ENCODE peak calls at places on chromosomes 7 and 10, in eight cellular contexts. N is endothelial cell, Z is AG09319, X is pancreas, G is testis, E is HFFc6, K is AG04450, R is GM13977. C is an unnamed sample.

GRCh38 chr10:129993621-129994020 is 29.5 kb upstream of the EBF3 start:
- DNase-seq in E (peak; percentile 89), Z (no peak), N (no peak), X (no peak), K (no peak), R (no peak), G (no peak), C (no peak)

GRCh38 chr10:28794986-28795385 is 117.7 kb downstream of the BAMBI start:
- DNase-seq in R (no peak), E (no peak), G (no peak), Z (no peak), K (no peak), X (no peak), N (no peak), C (no peak)

GRCh38 chr7:92135100-92135429 is 788 bp upstream of the CYP51A1 start:
- DNase-seq in Z (no peak), G (peak; percentile 38), X (no peak), N (peak; percentile 7), R (peak; percentile 32), K (no peak), E (no peak), C (peak; percentile 20)

GRCh38 chr10:98039690-98040381 is 9.4 kb upstream of the CRTAC1 start:
- DNase-seq in X (no peak), E (no peak), Z (no peak), K (no peak), N (no peak), R (no peak), G (no peak), C (no peak)

GRCh38 chr7:98556288-98556687 is 60.8 kb upstream of the NPTX2 start:
- DNase-seq in N (no peak), G (no peak), K (no peak), X (no peak), E (no peak), R (no peak), Z (no peak), C (no peak)

GRCh38 chr7:1990001-1990670 is 242.6 kb downstream of the MAD1L1 start:
- DNase-seq in R (no peak), Z (no peak), X (no peak), K (no peak), E (no peak), N (no peak), G (peak; percentile 71), C (no peak)

GRCh38 chr7:32204361-32205018 is 134.3 kb upstream of the PDE1C start:
- DNase-seq in Z (no peak), N (peak; percentile 69), K (peak; percentile 41), E (peak; percentile 65), R (peak; percentile 29), G (peak; percentile 80), X (peak; percentile 62), C (peak; percentile 23)

GRCh38 chr10:81730901-81731300 is 144.1 kb upstream of the NRG3 start:
- DNase-seq in N (no peak), G (no peak), K (no peak), Z (no peak), R (no peak), E (no peak), X (no peak), C (no peak)

GRCh38 chr7:131346885-131347592 is 19.4 kb downstream of the MKLN1 start:
- DNase-seq in G (no peak), X (no peak), E (no peak), N (no peak), R (no peak), K (no peak), Z (no peak), C (no peak)

GRCh38 chr10:8138471-8138870 is 84.0 kb downstream of the GATA3 start:
- DNase-seq in Z (no peak), K (no peak), X (no peak), R (no peak), N (no peak), E (peak; percentile 10), G (no peak), C (no peak)

GRCh38 chr10:75405201-75406143 is 3.9 kb upstream of the ZNF503 start:
- DNase-seq in R (no peak), E (no peak), N (peak; percentile 44), Z (no peak), G (no peak), K (no peak), X (peak; percentile 83), C (no peak)

GRCh38 chr7:75905785-75906604 is 9.0 kb upstream of the POR start:
- DNase-seq in E (peak; percentile 63), Z (peak; percentile 54), G (peak; percentile 51), R (no peak), N (peak; percentile 10), K (no peak), X (no peak), C (no peak)

GRCh38 chr7:112023282-112023681 is 182.9 kb downstream of the DOCK4 start:
- DNase-seq in X (no peak), G (no peak), N (no peak), K (no peak), E (no peak), R (no peak), Z (no peak), C (no peak)

GRCh38 chr10:3139135-3139910 is 33.3 kb downstream of the PITRM1 start:
- DNase-seq in K (no peak), E (no peak), Z (no peak), R (no peak), N (no peak), X (no peak), G (no peak), C (no peak)

GRCh38 chr7:17965600-17965999 is 25.3 kb upstream of the SNX13 start:
- DNase-seq in Z (no peak), E (peak; percentile 70), K (no peak), G (no peak), X (no peak), N (no peak), R (no peak), C (no peak)

GRCh38 chr10:77673515-77674140 is 36.0 kb upstream of the KCNMA1 start:
- DNase-seq in K (no peak), X (no peak), R (no peak), N (no peak), G (no peak), E (no peak), Z (no peak), C (no peak)

GRCh38 chr10:17454181-17454800 is at the start of gene ST8SIA6:
- DNase-seq in X (peak; percentile 84), N (peak; percentile 52), G (peak; percentile 34), E (peak; percentile 24), R (peak; percentile 84), K (no peak), Z (no peak), C (peak; percentile 58)

GRCh38 chr10:69506487-69506833 is 55.2 kb downstream of the TSPAN15 start:
- DNase-seq in E (no peak), G (peak; percentile 4), X (no peak), Z (no peak), R (no peak), N (no peak), K (no peak), C (no peak)

GRCh38 chr10:69512901-69513300 is 60.3 kb downstream of the NEUROG3 start:
- DNase-seq in K (no peak), R (no peak), Z (no peak), X (no peak), N (no peak), G (no peak), E (no peak), C (no peak)

GRCh38 chr10:69505636-69506318 is 54.5 kb downstream of the TSPAN15 start:
- DNase-seq in K (no peak), E (no peak), Z (no peak), R (no peak), X (no peak), N (no peak), G (peak; percentile 11), C (no peak)

GRCh38 chr10:69506834-69507643 is 55.8 kb downstream of the TSPAN15 start:
- DNase-seq in R (no peak), G (peak; percentile 12), K (no peak), N (no peak), Z (no peak), X (no peak), E (no peak), C (no peak)

DNA sequence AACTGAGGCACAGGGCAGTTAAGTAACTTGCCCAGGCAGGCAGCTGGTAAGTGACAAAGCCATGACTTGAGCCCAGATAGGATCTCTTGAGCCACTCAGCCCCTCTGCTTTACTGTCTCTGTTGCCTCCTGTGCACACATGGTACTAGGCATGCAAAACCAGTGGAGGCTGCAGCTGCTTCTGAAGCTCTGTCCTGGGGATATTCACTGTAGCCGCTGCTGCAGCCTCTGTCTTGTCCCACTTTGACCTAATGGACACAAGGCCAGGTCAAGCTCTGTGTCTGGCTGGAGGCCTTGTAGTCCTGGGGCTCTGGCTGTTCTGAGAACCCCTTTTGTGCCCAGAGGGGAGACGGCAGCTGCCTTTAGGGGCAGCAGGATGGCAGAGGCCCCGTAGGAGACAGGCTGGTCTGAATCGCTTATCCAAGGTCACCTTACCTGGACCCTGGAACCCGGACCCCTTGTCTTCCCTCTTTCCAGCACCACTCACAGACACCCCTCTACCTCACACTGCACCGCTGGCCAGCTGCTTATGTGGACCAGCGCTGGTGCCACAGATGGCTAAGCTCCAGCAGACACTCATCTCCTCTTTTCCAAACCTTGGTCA is 57.6 kb downstream of the TSPAN15 start:
- DNase-seq in N (no peak), R (no peak), G (no peak), Z (no peak), K (no peak), X (no peak), E (no peak), C (no peak)
- TF ChIP-seq CTCF in N (no peak), R (no peak), G (no peak), Z (no peak), K (no peak), X (no peak), E (no peak), C (no peak)

DNA sequence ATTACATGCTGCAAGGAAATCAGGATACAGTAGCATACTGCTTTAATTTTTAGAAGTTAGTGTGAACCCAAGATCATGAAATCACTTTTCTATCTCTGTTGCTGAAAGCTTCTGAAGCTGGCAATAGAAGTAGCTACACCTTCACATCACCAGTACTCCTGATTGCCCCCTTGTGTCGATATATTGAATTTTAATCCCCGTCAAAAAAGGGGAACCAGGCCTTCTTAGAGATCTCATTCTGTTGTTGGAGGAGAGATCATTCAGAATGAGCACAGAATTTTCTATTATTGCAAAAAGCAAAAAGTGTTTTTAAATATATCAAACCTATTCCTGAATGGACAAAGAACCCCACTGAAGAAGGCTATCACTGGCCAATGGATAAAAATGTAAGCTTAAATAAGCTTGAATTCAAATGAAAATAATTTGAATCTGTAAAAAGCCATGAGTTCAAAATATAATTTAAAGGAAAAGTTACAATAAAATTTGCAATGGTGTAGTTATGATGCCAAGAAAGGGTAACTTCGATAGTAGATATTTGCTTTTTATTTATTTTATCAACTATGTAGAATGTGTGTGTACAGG is 39.7 kb upstream of the TEX47 start:
- DNase-seq in G (no peak), E (no peak), K (no peak), N (peak; percentile 45), X (no peak), R (peak; percentile 20), Z (no peak), C (peak; percentile 12)
- TF ChIP-seq CTCF in G (peak; percentile 20), E (peak; percentile 17), K (no peak), N (peak; percentile 55), X (peak; percentile 3), R (peak; percentile 67), Z (peak; percentile 35), C (peak; percentile 53)

GRCh38 chr7:34133983-34134782 is 228.8 kb downstream of the BMPER start:
- DNase-seq in E (peak; percentile 73), N (peak; percentile 83), K (peak; percentile 52), G (peak; percentile 85), X (peak; percentile 61), R (peak; percentile 21), Z (peak; percentile 54), C (peak; percentile 24)
- TF ChIP-seq CTCF in E (peak; percentile 91), N (peak; percentile 79), K (peak; percentile 87), G (peak; percentile 27), X (peak; percentile 11), R (peak; percentile 61), Z (peak; percentile 82), C (peak; percentile 39)

GRCh38 chr7:94295805-94296204 is 98.9 kb upstream of the COL1A2 start:
- DNase-seq in X (no peak), G (peak; percentile 20), N (no peak), R (no peak), E (peak; percentile 89), Z (no peak), K (peak; percentile 60), C (no peak)
- TF ChIP-seq CTCF in X (no peak), G (peak; percentile 65), N (no peak), R (no peak), E (peak; percentile 84), Z (peak; percentile 75), K (peak; percentile 80), C (no peak)